ENCODE peak calls at places on chromosome 16, in seven cellular contexts. X is thoracic aorta; Y is activated naive CD4-positive, alpha-beta T cell treated with anti-CD3 and anti-CD28 coated beads, Interleukin-2, amount 50 U/mL, for 72 hours; C is stimulated activated CD8-positive, alpha-beta memory T cell treated with anti-CD3 and anti-CD28 coated beads, Interleukin-4, amount 100 ng/mL, for 48 hours; E is iPS-NIHi11; F is NCI-H748 treated with DMSO at 0.1 percent for 48 hours; O is neural crest cell. R is an unnamed sample.

GRCh38 chr16:67865318-67865717 is 7.5 kb upstream of the EDC4 start:
- DNase-seq in X (no peak), Y (no peak), C (no peak), E (peak), F (no peak), O (no peak), R (no peak)

GRCh38 chr16:67447508-67448076 is 16.7 kb downstream of the HSD11B2 start:
- DNase-seq in X (no peak), Y (peak), C (peak), E (peak), F (no peak), O (no peak), R (peak)

GRCh38 chr16:2156849-2157224 is 1.3 kb downstream of the TRAF7 start:
- DNase-seq in X (no peak), Y (no peak), C (no peak), E (no peak), F (no peak), O (no peak), R (no peak)

GRCh38 chr16:30472328-30472942 is at the start of gene ITGAL:
- DNase-seq in X (no peak), Y (peak), C (peak), E (no peak), F (no peak), O (no peak), R (peak)

GRCh38 chr16:58032710-58033293 is 7.2 kb downstream of the MMP15 start:
- DNase-seq in X (no peak), Y (no peak), C (no peak), E (no peak), F (no peak), O (no peak), R (no peak)

GRCh38 chr16:86827521-86827920 is 249.2 kb downstream of the FOXL1 start:
- DNase-seq in X (no peak), Y (no peak), C (no peak), E (no peak), F (no peak), O (no peak), R (no peak)

GRCh38 chr16:28980929-28981328 is 3.9 kb upstream of the LAT start:
- DNase-seq in X (no peak), Y (no peak), C (no peak), E (no peak), F (no peak), O (no peak), R (no peak)

GRCh38 chr16:68235105-68235881 is 634 bp downstream of the ESRP2 start:
- DNase-seq in X (no peak), Y (no peak), C (no peak), E (peak), F (no peak), O (no peak), R (peak)

R was measured in activated effector memory CD4-positive, alpha-beta T cell treated with anti-CD3 and anti-CD28 coated beads, Interleukin-2, amount 50 U/mL, for 16 hours.